ENCODE peak calls at places on chromosomes 2 and 18, in six cellular contexts. U, F, L, T, R and I are unnamed samples.

GRCh38 chr2:111662039-111662740 is 221.8 kb downstream of the ANAPC1 start:
- DNase-seq in R (no peak), T (no peak), F (no peak), U (no peak), L (no peak), I (no peak)

GRCh38 chr2:79585701-79586428 is 73.0 kb downstream of the CTNNA2 start:
- DNase-seq in T (peak), L (no peak), U (no peak), R (no peak), F (no peak), I (no peak)

GRCh38 chr2:214215107-214215506 is 195.7 kb upstream of the VWC2L start:
- DNase-seq in R (no peak), L (no peak), T (no peak), U (no peak), F (no peak), I (no peak)

GRCh38 chr2:230974096-230974913 is 21.6 kb upstream of the SPATA3 start:
- DNase-seq in L (peak), F (peak), U (peak), R (no peak), T (peak), I (no peak)

GRCh38 chr18:2994603-2995432 is 18.1 kb downstream of the LPIN2 start:
- DNase-seq in L (no peak), F (no peak), U (peak), T (no peak), R (peak), I (no peak)

GRCh38 chr2:98598781-98599428 is 9.4 kb downstream of the COA5 start:
- DNase-seq in F (no peak), T (no peak), U (no peak), L (no peak), R (no peak), I (no peak)

GRCh38 chr2:206031162-206031784 is 54.7 kb downstream of the INO80D start:
- DNase-seq in R (no peak), F (no peak), U (no peak), T (peak), L (no peak), I (no peak)

GRCh38 chr2:46383113-46383395 is 85.8 kb downstream of the EPAS1 start:
- DNase-seq in T (no peak), L (no peak), R (no peak), F (no peak), U (no peak), I (no peak)

GRCh38 chr2:219701847-219702634 is 74.6 kb downstream of the SLC4A3 start:
- DNase-seq in U (no peak), T (no peak), F (no peak), L (no peak), R (no peak), I (no peak)

GRCh38 chr2:119672161-119672862 is 6.7 kb upstream of the TMEM177 start:
- DNase-seq in L (no peak), R (no peak), U (no peak), F (no peak), T (no peak), I (no peak)

GRCh38 chr2:2890901-2891300 is 486.7 kb downstream of the EIPR1 start:
- DNase-seq in R (no peak), L (no peak), T (no peak), F (no peak), U (no peak), I (no peak)

GRCh38 chr2:134772493-134773169 is 53.8 kb upstream of the TMEM163 start:
- DNase-seq in T (no peak), U (no peak), F (no peak), R (no peak), L (no peak), I (no peak)

GRCh38 chr18:44917184-44917864 is 236.6 kb downstream of the SETBP1 start:
- DNase-seq in U (no peak), T (no peak), R (no peak), F (no peak), L (peak), I (no peak)

GRCh38 chr2:166081131-166081632 is 46.6 kb downstream of the SCN1A start:
- DNase-seq in F (no peak), U (no peak), L (no peak), R (no peak), T (peak), I (no peak)

GRCh38 chr18:39455300-39455699 is 1889.7 kb upstream of the CELF4 start:
- DNase-seq in R (peak), F (peak), T (no peak), U (no peak), L (no peak), I (no peak)

GRCh38 chr2:212381428-212382102 is 157.0 kb downstream of the ERBB4 start:
- DNase-seq in R (no peak), L (no peak), T (no peak), U (no peak), F (no peak), I (no peak)

GRCh38 chr2:95023222-95023597 is 2.3 kb upstream of the MAL start:
- DNase-seq in U (peak), R (no peak), F (no peak), T (no peak), L (no peak), I (no peak)

GRCh38 chr2:64608867-64609228 is 44.9 kb downstream of the SERTAD2 start:
- DNase-seq in T (no peak), L (no peak), U (no peak), R (no peak), F (no peak), I (no peak)

GRCh38 chr18:46199515-46200147 is 95.4 kb downstream of the HAUS1 start:
- DNase-seq in U (no peak), T (no peak), F (peak), R (no peak), L (no peak), I (no peak)

GRCh38 chr2:218291934-218292699 is at the start of gene TMBIM1:
- DNase-seq in F (peak), T (peak), L (no peak), U (peak), R (peak), I (peak)

GRCh38 chr2:134407154-134407890 is 153.4 kb downstream of the MGAT5 start:
- DNase-seq in T (no peak), U (no peak), L (no peak), F (no peak), R (no peak), I (no peak)

GRCh38 chr2:28325173-28325566 is 67.5 kb upstream of the FOSL2 start:
- DNase-seq in T (no peak), U (no peak), R (no peak), L (no peak), F (no peak), I (no peak)

GRCh38 chr2:222319576-222320440 is 21.0 kb upstream of the PAX3 start:
- DNase-seq in T (peak), L (no peak), R (no peak), U (no peak), F (peak), I (no peak)

GRCh38 chr2:233460726-233461431 is 105.7 kb downstream of the USP40 start:
- DNase-seq in U (no peak), L (no peak), F (no peak), R (no peak), T (peak), I (no peak)

GRCh38 chr2:212929116-212929515 is 222.3 kb downstream of the IKZF2 start:
- DNase-seq in R (no peak), U (no peak), F (no peak), L (no peak), T (no peak), I (no peak)

GRCh38 chr2:110747522-110748488 is 15.4 kb downstream of the ACOXL start:
- DNase-seq in L (no peak), U (no peak), R (no peak), T (no peak), F (peak), I (no peak)

GRCh38 chr2:98459776-98460175 is 15.1 kb downstream of the INPP4A start:
- DNase-seq in R (no peak), L (no peak), U (no peak), T (no peak), F (no peak), I (no peak)

GRCh38 chr2:231138699-231139098 is 13.9 kb upstream of the HTR2B start:
- DNase-seq in L (peak), T (no peak), U (no peak), R (no peak), F (no peak), I (no peak)

GRCh38 chr2:73202156-73203054 is at the start of gene NOTO:
- DNase-seq in R (no peak), F (no peak), T (no peak), L (no peak), U (no peak), I (no peak)

GRCh38 chr18:49048361-49048760 is 97.6 kb upstream of the SMAD7 start:
- DNase-seq in R (no peak), F (no peak), T (no peak), U (no peak), L (no peak), I (no peak)

GRCh38 chr2:234550511-234551107 is 53.7 kb upstream of the ARL4C start:
- DNase-seq in T (peak), U (peak), L (peak), F (peak), R (peak), I (peak)

GRCh38 chr2:185608799-185609198 is 129.8 kb upstream of the FSIP2 start:
- DNase-seq in R (no peak), L (no peak), U (no peak), T (no peak), F (no peak), I (no peak)

GRCh38 chr2:189412330-189412953 is 28.8 kb upstream of the WDR75 start:
- DNase-seq in R (no peak), U (peak), L (no peak), T (peak), F (peak), I (no peak)

GRCh38 chr2:147648471-147648870 is 196.4 kb upstream of the ACVR2A start:
- DNase-seq in U (no peak), R (no peak), L (no peak), F (no peak), T (no peak), I (no peak)

GRCh38 chr2:9809064-9809356 is 34.3 kb upstream of the TAF1B start:
- DNase-seq in U (no peak), T (no peak), F (no peak), L (no peak), R (no peak), I (no peak)

GRCh38 chr18:363327-364115 is 95.7 kb upstream of the THOC1 start:
- DNase-seq in R (no peak), T (peak), U (no peak), F (peak), L (no peak), I (no peak)

GRCh38 chr2:149645391-149645790 is 57.8 kb upstream of the MMADHC start:
- DNase-seq in T (peak), L (no peak), U (no peak), R (no peak), F (no peak), I (no peak)

GRCh38 chr2:222912117-222912516 is 51.3 kb downstream of the ACSL3 start:
- DNase-seq in U (no peak), T (no peak), R (no peak), F (no peak), L (no peak), I (no peak)